ENCODE peak calls at places on chromosomes 6 and 20, in five cellular contexts. K is astrocyte of the cerebellum, Q is glutamatergic neuron, I is neural crest cell, D is keratinocyte. Y is an unnamed sample.
A peak's percentile ranks its signal among the peaks of the same experiment; 100 is the strongest.

GRCh38 chr6:123777554-123777953 is 26.1 kb upstream of the NKAIN2 start:
- DNase-seq in K (peak; percentile 16), Q (no peak), I (no peak), D (no peak), Y (no peak)

GRCh38 chr20:15656124-15656523 is 917.1 kb downstream of the KIF16B start:
- DNase-seq in K (no peak), Q (no peak), I (no peak), D (no peak), Y (no peak)

GRCh38 chr6:87199787-87200186 is 44.4 kb downstream of the ZNF292 start:
- DNase-seq in K (no peak), Q (no peak), I (no peak), D (no peak), Y (no peak)

GRCh38 chr6:128919831-128920230 is 36.9 kb downstream of the LAMA2 start:
- DNase-seq in K (no peak), Q (no peak), I (no peak), D (no peak), Y (no peak)

GRCh38 chr6:38164671-38165108 is 345.2 kb downstream of the ZFAND3 start:
- DNase-seq in K (no peak), Q (peak; percentile 7), I (no peak), D (no peak), Y (no peak)

GRCh38 chr6:26175428-26176181 is 88.4 kb downstream of the HFE start:
- DNase-seq in K (no peak), Q (no peak), I (peak; percentile 32), D (no peak), Y (no peak)

GRCh38 chr6:2877057-2877882 is 25.8 kb downstream of the SERPINB9 start:
- DNase-seq in K (no peak), Q (no peak), I (no peak), D (no peak), Y (no peak)

GRCh38 chr20:8234580-8234979 is 102.5 kb downstream of the PLCB1 start:
- DNase-seq in K (no peak), Q (no peak), I (no peak), D (no peak), Y (no peak)

GRCh38 chr6:101286146-101286545 is 107.4 kb upstream of the GRIK2 start:
- DNase-seq in K (no peak), Q (no peak), I (no peak), D (no peak), Y (no peak)

GRCh38 chr20:41218466-41218865 is 81.1 kb downstream of the PLCG1 start:
- DNase-seq in K (no peak), Q (no peak), I (no peak), D (no peak), Y (peak; percentile 40)

GRCh38 chr6:27096834-27097511 is 150.5 kb upstream of the PRSS16 start:
- DNase-seq in K (peak; percentile 9), Q (peak; percentile 26), I (peak; percentile 6), D (peak; percentile 85), Y (peak; percentile 41)

GRCh38 chr20:50559149-50559548 is 49.0 kb downstream of the PTPN1 start:
- DNase-seq in K (no peak), Q (no peak), I (no peak), D (no peak), Y (no peak)

GRCh38 chr6:151240036-151240685 is 394 bp downstream of the AKAP12 start:
- DNase-seq in K (peak; percentile 62), Q (peak; percentile 94), I (peak; percentile 67), D (no peak), Y (peak; percentile 61)

GRCh38 chr20:2692886-2693285 is 306 bp downstream of the EBF4 start:
- DNase-seq in K (no peak), Q (peak; percentile 48), I (no peak), D (no peak), Y (no peak)

GRCh38 chr6:2959909-2960719 is 11.3 kb downstream of the SERPINB6 start:
- DNase-seq in K (peak; percentile 27), Q (no peak), I (no peak), D (no peak), Y (no peak)

GRCh38 chr20:3323398-3323797 is 84.1 kb downstream of the DNAAF9 start:
- DNase-seq in K (no peak), Q (no peak), I (no peak), D (no peak), Y (no peak)

GRCh38 chr20:18180815-18181214 is 43.2 kb downstream of the KAT14 start:
- DNase-seq in K (no peak), Q (no peak), I (no peak), D (no peak), Y (no peak)

GRCh38 chr6:24858154-24858801 is 59.6 kb upstream of the ARMH2 start:
- DNase-seq in K (no peak), Q (no peak), I (no peak), D (no peak), Y (peak; percentile 23)

GRCh38 chr20:20051767-20052073 is 546 bp downstream of the CRNKL1 start:
- DNase-seq in K (no peak), Q (no peak), I (no peak), D (no peak), Y (no peak)

GRCh38 chr6:131160254-131160758 is 25.0 kb downstream of the AKAP7 start:
- DNase-seq in K (no peak), Q (no peak), I (no peak), D (no peak), Y (no peak)

GRCh38 chr6:2993755-2994317 is 5.9 kb upstream of the NQO2 start:
- DNase-seq in K (no peak), Q (no peak), I (no peak), D (no peak), Y (no peak)

GRCh38 chr6:98836962-98837944 is 2.9 kb downstream of the POU3F2 start:
- DNase-seq in K (no peak), Q (no peak), I (no peak), D (no peak), Y (no peak)

GRCh38 chr6:20454201-20454824 is 52.6 kb downstream of the E2F3 start:
- DNase-seq in K (no peak), Q (no peak), I (no peak), D (no peak), Y (no peak)

GRCh38 chr20:20956586-20956985 is 149.6 kb downstream of the LINC00237 start:
- DNase-seq in K (no peak), Q (peak; percentile 30), I (no peak), D (no peak), Y (no peak)

GRCh38 chr20:52105045-52105572 is 86.5 kb downstream of the ZFP64 start:
- DNase-seq in K (no peak), Q (peak; percentile 58), I (no peak), D (no peak), Y (no peak)

GRCh38 chr6:120711255-120711654 is 623.0 kb downstream of the TBC1D32 start:
- DNase-seq in K (no peak), Q (no peak), I (no peak), D (no peak), Y (no peak)
- TF ChIP-seq CTCF in K (no peak), Q (no peak), I (no peak), D (no peak), Y (no peak)

GRCh38 chr6:170165085-170165484 is 125.8 kb downstream of the DLL1 start:
- DNase-seq in K (no peak), Q (peak; percentile 23), I (no peak), D (no peak), Y (no peak)
- TF ChIP-seq CTCF in K (no peak), Q (no peak), I (no peak), D (no peak), Y (no peak)

GRCh38 chr20:34022843-34023234 is 29.1 kb downstream of the RALY start:
- DNase-seq in K (no peak), Q (no peak), I (no peak), D (no peak), Y (no peak)

GRCh38 chr20:34018166-34018565 is 24.5 kb downstream of the RALY start:
- DNase-seq in K (no peak), Q (no peak), I (no peak), D (no peak), Y (no peak)

GRCh38 chr20:34024733-34025351 is 31.1 kb downstream of the RALY start:
- DNase-seq in K (no peak), Q (no peak), I (no peak), D (no peak), Y (no peak)

GRCh38 chr20:34023937-34024732 is 30.4 kb downstream of the RALY start:
- DNase-seq in K (no peak), Q (no peak), I (no peak), D (no peak), Y (no peak)

DNA sequence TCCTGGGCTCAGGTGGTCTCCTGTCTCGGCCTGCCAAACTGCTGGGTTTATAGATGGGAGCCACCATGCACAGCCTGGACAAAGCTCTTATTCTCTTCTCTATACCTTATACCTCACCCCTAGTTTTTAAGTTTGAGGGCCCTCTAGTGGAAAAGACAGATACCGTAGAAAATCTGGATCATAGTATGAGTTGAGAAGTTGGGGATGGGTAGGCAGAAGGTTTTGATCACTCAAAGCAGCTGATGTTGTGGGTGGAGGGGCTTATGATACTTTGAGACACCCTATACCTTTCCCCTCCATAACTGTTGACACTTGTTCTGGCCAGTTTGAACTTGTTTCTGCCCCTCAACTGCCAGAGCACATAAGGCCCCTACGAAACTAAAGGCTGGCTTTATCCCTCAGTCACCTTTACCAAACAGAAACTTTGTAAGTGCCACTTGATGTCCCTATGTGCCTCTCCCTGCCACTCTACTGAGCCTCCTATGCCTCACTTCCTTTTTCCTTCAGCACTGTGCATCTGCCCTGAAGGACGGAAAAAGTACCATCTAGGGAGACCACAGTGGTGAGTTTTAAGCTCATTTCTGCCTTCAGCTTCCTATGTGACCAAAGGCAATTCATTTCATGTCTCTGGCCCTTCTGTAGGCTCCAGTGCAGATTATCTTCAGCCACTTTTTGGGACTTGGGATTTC is 28.6 kb downstream of the RALY start:
- DNase-seq in K (no peak), Q (no peak), I (no peak), D (no peak), Y (no peak)
- TF ChIP-seq CTCF in K (peak; percentile 41), Q (peak; percentile 34), I (peak; percentile 56), D (peak; percentile 20), Y (peak; percentile 20)

GRCh38 chr6:125097186-125097585 is 56.4 kb upstream of the TPD52L1 start:
- DNase-seq in K (no peak), Q (no peak), I (no peak), D (no peak), Y (no peak)

GRCh38 chr6:125101128-125101527 is 52.4 kb upstream of the TPD52L1 start:
- DNase-seq in K (no peak), Q (no peak), I (no peak), D (no peak), Y (no peak)

GRCh38 chr6:125098253-125098652 is 55.3 kb upstream of the TPD52L1 start:
- DNase-seq in K (no peak), Q (no peak), I (no peak), D (no peak), Y (no peak)

GRCh38 chr6:125100018-125100652 is 53.4 kb upstream of the TPD52L1 start:
- DNase-seq in K (no peak), Q (no peak), I (no peak), D (no peak), Y (no peak)

DNA sequence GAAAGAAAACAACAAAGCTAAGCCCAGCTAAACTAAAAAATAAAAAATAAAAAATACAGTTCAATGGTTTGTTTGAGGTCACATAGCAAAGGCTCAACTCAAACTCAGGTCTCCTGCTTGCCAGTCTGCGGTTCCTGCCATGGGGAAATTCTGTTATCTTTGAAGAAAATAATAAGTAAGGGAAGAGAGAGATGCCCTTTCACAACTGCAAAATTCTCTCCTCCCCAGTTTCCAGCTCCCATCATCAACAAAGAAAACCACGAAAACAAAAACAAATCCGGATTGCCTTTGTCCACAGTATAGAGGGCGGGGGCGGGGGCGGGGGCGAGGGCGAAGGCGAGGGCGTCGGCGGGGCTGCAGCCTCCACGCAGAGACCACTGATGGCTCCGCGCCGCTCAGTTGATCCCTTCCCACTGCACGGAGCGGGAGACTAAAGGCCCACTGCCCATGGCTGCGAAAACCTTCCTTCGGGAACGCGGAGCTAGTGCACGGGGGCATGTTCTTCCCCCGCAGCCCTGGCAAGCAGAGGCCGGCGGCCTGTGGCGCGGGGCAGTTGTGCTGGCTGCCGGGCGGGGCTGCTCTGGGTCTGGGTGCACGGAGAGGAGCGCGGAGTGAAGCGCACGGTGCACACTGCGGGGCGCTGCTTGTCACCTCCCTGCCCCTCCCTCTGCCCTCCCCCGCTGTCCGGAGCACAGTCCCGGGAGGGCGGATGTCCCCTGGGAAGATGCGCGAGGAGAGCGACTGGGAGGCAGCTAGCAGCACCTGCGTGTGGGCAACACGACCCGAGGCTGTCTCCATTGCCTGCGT is 54.2 kb upstream of the TPD52L1 start:
- DNase-seq in K (no peak), Q (peak; percentile 77), I (peak; percentile 40), D (no peak), Y (no peak)
- TF ChIP-seq CTCF in K (no peak), Q (no peak), I (no peak), D (no peak), Y (no peak)